ENCODE peak calls at places on chromosome 7, in five cellular contexts. O, E, N, I and L are unnamed samples.

GRCh38 chr7:143265017-143265693 is 1.9 kb downstream of the GSTK1 start:
- DNase-seq in O (no peak), I (no peak), E (no peak), N (peak; percentile 75), L (no peak)

GRCh38 chr7:132461043-132461592 is 115.2 kb downstream of the PLXNA4 start:
- DNase-seq in N (no peak), I (no peak), O (no peak), E (no peak), L (no peak)

GRCh38 chr7:18555120-18555519 is 59.6 kb downstream of the HDAC9 start:
- DNase-seq in I (peak; percentile 73), N (no peak), O (no peak), E (no peak), L (no peak)

GRCh38 chr7:82247814-82248433 is 195.7 kb downstream of the CACNA2D1 start:
- DNase-seq in E (no peak), O (no peak), N (no peak), I (peak; percentile 6), L (no peak)

GRCh38 chr7:84022686-84023308 is 171.8 kb downstream of the SEMA3A start:
- DNase-seq in N (no peak), O (no peak), I (peak; percentile 53), E (peak; percentile 22), L (peak; percentile 28)

GRCh38 chr7:18020138-18020715 is 7.4 kb downstream of the PRPS1L1 start:
- DNase-seq in E (no peak), I (peak; percentile 38), N (no peak), O (no peak), L (no peak)

GRCh38 chr7:13279854-13280435 is 592.5 kb downstream of the ARL4A start:
- DNase-seq in E (no peak), I (peak; percentile 15), O (no peak), N (no peak), L (no peak)

GRCh38 chr7:108424013-108424412 is 32.2 kb downstream of the NRCAM start:
- DNase-seq in I (no peak), E (no peak), N (no peak), O (no peak), L (no peak)

GRCh38 chr7:143315782-143316181 is at the start of gene CLCN1:
- DNase-seq in E (no peak), I (no peak), N (no peak), O (no peak), L (no peak)

GRCh38 chr7:142188846-142189245 is 69.0 kb downstream of the PRSS58 start:
- DNase-seq in O (no peak), N (no peak), E (no peak), I (no peak), L (no peak)

GRCh38 chr7:30084195-30084594 is 50.6 kb upstream of the MTURN start:
- DNase-seq in I (no peak), E (no peak), O (no peak), N (no peak), L (no peak)

GRCh38 chr7:132739271-132739955 is 163.1 kb upstream of the PLXNA4 start:
- DNase-seq in I (peak; percentile 99), E (no peak), O (no peak), N (no peak), L (no peak)

GRCh38 chr7:155483868-155484325 is 26.0 kb downstream of the EN2 start:
- DNase-seq in N (no peak), I (no peak), O (no peak), E (no peak), L (no peak)

GRCh38 chr7:18874875-18875274 is 242.6 kb downstream of the TWIST1 start:
- DNase-seq in I (no peak), N (no peak), E (no peak), O (no peak), L (no peak)

GRCh38 chr7:85488406-85488805 is 301.6 kb upstream of the SEMA3D start:
- DNase-seq in E (no peak), N (no peak), I (no peak), O (no peak), L (no peak)

GRCh38 chr7:134288265-134288664 is 28.5 kb downstream of the SLC35B4 start:
- DNase-seq in N (no peak), I (no peak), O (no peak), E (no peak), L (no peak)

GRCh38 chr7:76202666-76203030 is 952 bp downstream of the SRRM3 start:
- DNase-seq in O (no peak), N (no peak), E (no peak), I (no peak), L (no peak)

GRCh38 chr7:101618916-101619315 is 10.2 kb downstream of the MYL10 start:
- DNase-seq in I (peak; percentile 32), O (no peak), E (no peak), N (no peak), L (no peak)

GRCh38 chr7:142774826-142775225 is 4.1 kb downstream of the PRSS2 start:
- DNase-seq in N (no peak), E (no peak), I (peak; percentile 76), O (no peak), L (no peak)

GRCh38 chr7:47556511-47557180 is 25.3 kb downstream of the TNS3 start:
- DNase-seq in N (peak; percentile 76), O (no peak), E (peak; percentile 23), I (peak; percentile 64), L (no peak)

GRCh38 chr7:98727146-98727709 is 110.1 kb downstream of the NPTX2 start:
- DNase-seq in N (peak; percentile 28), O (no peak), E (no peak), I (no peak), L (no peak)

GRCh38 chr7:77738871-77739270 is 42.6 kb downstream of the RSBN1L start:
- DNase-seq in O (no peak), E (no peak), N (no peak), I (peak; percentile 61), L (no peak)

GRCh38 chr7:36262286-36262685 is 109.2 kb downstream of the EEPD1 start:
- DNase-seq in I (no peak), N (no peak), O (no peak), E (no peak), L (no peak)

GRCh38 chr7:101216001-101216859 is 1.2 kb downstream of the PLOD3 start:
- DNase-seq in O (no peak), N (no peak), I (no peak), E (peak; percentile 55), L (no peak)

GRCh38 chr7:144534655-144535395 is 131.3 kb upstream of the NOBOX start:
- DNase-seq in O (no peak), E (no peak), I (no peak), N (no peak), L (no peak)

GRCh38 chr7:6165521-6166325 is 106.7 kb downstream of the CYTH3 start:
- DNase-seq in O (no peak), I (no peak), N (no peak), E (no peak), L (no peak)

GRCh38 chr7:46759711-46760480 is 822.0 kb downstream of the TNS3 start:
- DNase-seq in N (no peak), I (peak; percentile 82), O (no peak), E (no peak), L (no peak)

GRCh38 chr7:674454-675410 is 51.8 kb upstream of the DNAAF5 start:
- DNase-seq in O (no peak), N (peak; percentile 38), I (peak; percentile 79), E (peak; percentile 6), L (no peak)

GRCh38 chr7:734808-735207 is 7.7 kb upstream of the PRKAR1B start:
- DNase-seq in E (no peak), O (no peak), N (no peak), I (no peak), L (no peak)

GRCh38 chr7:1693991-1694524 is 24.0 kb downstream of the ELFN1 start:
- DNase-seq in I (peak; percentile 69), O (no peak), E (no peak), N (peak; percentile 42), L (no peak)

GRCh38 chr7:135508853-135509588 is 881 bp downstream of the CNOT4 start:
- DNase-seq in N (no peak), I (peak; percentile 34), E (no peak), O (peak; percentile 23), L (no peak)

GRCh38 chr7:152180587-152180986 is 155.1 kb downstream of the GALNT11 start:
- DNase-seq in E (no peak), O (no peak), I (no peak), N (no peak), L (no peak)

GRCh38 chr7:109179601-109180000 is 609.9 kb downstream of the DNAJB9 start:
- DNase-seq in O (no peak), N (no peak), E (no peak), I (no peak), L (no peak)

GRCh38 chr7:105323366-105323765 is 65.4 kb downstream of the SRPK2 start:
- DNase-seq in I (no peak), E (no peak), O (no peak), N (no peak), L (no peak)

DNA sequence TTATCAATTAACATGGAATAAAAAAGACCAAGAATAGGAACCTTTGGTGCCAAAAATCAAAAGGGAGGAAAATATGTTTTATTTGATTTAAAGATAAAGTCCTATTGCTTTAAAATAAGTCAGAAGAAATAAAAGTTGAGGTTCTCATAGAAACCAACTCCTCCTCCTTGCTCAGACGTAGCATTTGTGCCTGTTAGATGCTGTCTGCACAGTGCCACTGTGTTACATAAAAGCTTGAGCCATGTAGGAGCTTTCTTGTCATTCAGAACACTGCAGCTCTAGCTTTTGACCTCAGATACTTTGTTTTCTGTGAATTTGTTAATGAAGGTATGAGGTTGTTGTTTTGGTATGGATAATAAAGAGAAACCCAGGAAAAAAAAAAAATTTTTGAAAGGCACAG is 50.3 kb downstream of the LRRC4 start:
- DNase-seq in I (no peak), N (no peak), E (no peak), O (no peak), L (no peak)
- TF ChIP-seq CTCF in I (no peak), N (no peak), E (no peak), O (no peak), L (no peak)

GRCh38 chr7:122864016-122864415 is 22.2 kb downstream of the CADPS2 start:
- DNase-seq in O (no peak), E (no peak), N (no peak), I (no peak), L (no peak)

GRCh38 chr7:122864838-122865237 is 21.4 kb downstream of the CADPS2 start:
- DNase-seq in N (no peak), O (no peak), E (no peak), I (no peak), L (no peak)

GRCh38 chr7:122867471-122867980 is 18.7 kb downstream of the CADPS2 start:
- DNase-seq in O (no peak), N (no peak), E (no peak), I (no peak), L (no peak)

DNA sequence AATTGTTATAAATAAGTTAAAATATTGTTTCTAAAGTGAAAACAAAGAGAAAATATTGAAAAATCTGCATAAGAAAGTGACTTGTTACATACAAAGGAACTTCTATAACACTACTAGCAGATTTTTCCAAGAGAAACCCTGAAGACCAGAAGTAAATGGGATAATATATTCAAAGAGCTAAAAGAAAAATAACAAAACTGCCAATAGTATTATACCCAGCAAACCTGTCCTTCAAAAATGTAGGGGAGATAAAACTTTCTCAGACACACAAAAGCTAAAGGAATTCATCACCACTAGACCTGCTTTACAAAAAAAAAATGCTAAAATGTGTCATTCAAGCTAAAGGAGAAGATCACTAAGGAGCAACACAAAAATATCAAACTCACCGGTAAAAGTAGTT is 17.0 kb downstream of the CADPS2 start:
- DNase-seq in I (no peak), N (no peak), O (no peak), E (no peak), L (no peak)
- H3K9me3 ChIP-seq in I (no peaks in the 10 kb centered on the region), N (peaks cover 41% of the 10 kb centered on the region), O (no peaks in the 10 kb centered on the region), E (peaks cover 15% of the 10 kb centered on the region), L (peaks cover 25% of the 10 kb centered on the region)

GRCh38 chr7:130886438-130887135 is 152.6 kb upstream of the KLF14 start:
- DNase-seq in I (no peak), O (no peak), E (no peak), N (no peak), L (no peak)
- H3K4me3 ChIP-seq in I (no peak overlapping the region), O (no peak overlapping the region), E (no peak overlapping the region), N (no peak overlapping the region), L (no peak overlapping the region)

GRCh38 chr7:128918266-128918665 is 7.8 kb upstream of the KCP start:
- DNase-seq in N (peak; percentile 40), E (no peak), O (no peak), I (no peak), L (no peak)
- TF ChIP-seq CTCF in N (no peak), E (no peak), O (no peak), I (no peak), L (no peak)